ENCODE peak calls at places on chromosomes 7 and 10, in five cellular contexts. W, V, F, X and H are unnamed samples.
A peak's percentile ranks its signal among the peaks of the same experiment; 100 is the strongest.

GRCh38 chr7:111827863-111828504 is 265.7 kb upstream of the IMMP2L start:
- DNase-seq in V (peak; percentile 54), F (no peak), W (no peak), X (peak; percentile 49), H (peak; percentile 16)

GRCh38 chr7:142961973-142962913 is at the start of gene KEL:
- DNase-seq in F (no peak), V (no peak), X (no peak), W (no peak), H (no peak)

GRCh38 chr7:112400141-112400540 is 50.1 kb upstream of the IFRD1 start:
- DNase-seq in X (peak; percentile 73), W (no peak), V (no peak), F (no peak), H (peak; percentile 11)

GRCh38 chr10:129525408-129525807 is 58.4 kb downstream of the MGMT start:
- DNase-seq in V (peak; percentile 37), F (no peak), X (peak; percentile 59), W (peak; percentile 29), H (peak; percentile 75)

GRCh38 chr7:149880871-149881301 is 7.1 kb downstream of the ATP6V0E2 start:
- DNase-seq in V (peak; percentile 8), X (no peak), F (peak; percentile 18), W (no peak), H (no peak)

GRCh38 chr10:123771877-123772644 is 105.9 kb downstream of the GPR26 start:
- DNase-seq in V (no peak), W (no peak), F (no peak), X (no peak), H (no peak)

GRCh38 chr10:130541090-130541489 is 404.9 kb downstream of the GLRX3 start:
- DNase-seq in W (no peak), F (no peak), V (no peak), X (no peak), H (no peak)

GRCh38 chr10:50585921-50586739 is 37.6 kb downstream of the SGMS1 start:
- DNase-seq in V (peak; percentile 34), X (peak; percentile 79), F (no peak), W (no peak), H (no peak)

GRCh38 chr10:129161184-129161583 is 305.9 kb upstream of the MGMT start:
- DNase-seq in W (no peak), X (peak; percentile 7), F (no peak), V (peak; percentile 30), H (peak; percentile 39)

GRCh38 chr10:127563718-127564553 is 14.8 kb downstream of the NPS start:
- DNase-seq in X (peak; percentile 5), F (peak; percentile 42), V (peak; percentile 29), W (no peak), H (no peak)

GRCh38 chr10:44821290-44821689 is 89.8 kb upstream of the TMEM72 start:
- DNase-seq in F (no peak), V (no peak), X (no peak), W (no peak), H (no peak)

GRCh38 chr10:124652701-124653100 is 91.5 kb downstream of the FAM53B start:
- DNase-seq in V (no peak), F (no peak), W (no peak), X (no peak), H (no peak)

GRCh38 chr10:103598654-103599115 is 105.2 kb downstream of the NEURL1 start:
- DNase-seq in X (peak; percentile 84), V (peak; percentile 85), F (peak; percentile 81), W (no peak), H (peak; percentile 51)

GRCh38 chr10:29189272-29189671 is 99.6 kb upstream of the LYZL1 start:
- DNase-seq in V (no peak), W (peak; percentile 72), F (no peak), X (peak; percentile 62), H (no peak)

GRCh38 chr10:62019685-62020361 is 118.3 kb downstream of the ARID5B start:
- DNase-seq in F (no peak), W (no peak), V (no peak), X (no peak), H (no peak)

GRCh38 chr10:19815478-19816419 is 483 bp upstream of the PLXDC2 start:
- DNase-seq in V (peak; percentile 76), W (no peak), F (peak; percentile 77), X (peak; percentile 42), H (peak; percentile 89)

GRCh38 chr10:8079126-8079525 is 24.6 kb downstream of the GATA3 start:
- DNase-seq in X (no peak), V (no peak), W (no peak), F (no peak), H (no peak)

GRCh38 chr7:148717266-148717793 is 18.6 kb downstream of the CUL1 start:
- DNase-seq in V (no peak), X (no peak), F (no peak), W (no peak), H (no peak)

GRCh38 chr7:115352375-115352774 is 430.5 kb downstream of the MDFIC start:
- DNase-seq in V (no peak), F (no peak), W (peak; percentile 11), X (peak; percentile 90), H (no peak)

GRCh38 chr10:125977206-125977605 is 80.8 kb downstream of the FANK1 start:
- DNase-seq in F (no peak), W (no peak), X (no peak), V (no peak), H (no peak)

GRCh38 chr10:130012129-130012528 is 48.1 kb upstream of the EBF3 start:
- DNase-seq in X (no peak), V (no peak), W (no peak), F (no peak), H (no peak)

GRCh38 chr10:5194431-5194830 is 2.2 kb upstream of the AKR1C4 start:
- DNase-seq in F (no peak), X (no peak), V (no peak), W (no peak), H (no peak)

GRCh38 chr10:43857206-43857952 is 208.7 kb upstream of the ZNF32 start:
- DNase-seq in F (no peak), W (no peak), V (no peak), X (peak; percentile 95), H (no peak)

GRCh38 chr7:129433823-129434171 is 435 bp upstream of the STRIP2 start:
- DNase-seq in V (peak; percentile 66), W (no peak), F (no peak), X (no peak), H (no peak)
- TF ChIP-seq CTCF in V (peak; percentile 22), W (no peak), F (no peak), X (no peak), H (no peak)

GRCh38 chr10:102392306-102392705 is 3.2 kb upstream of the NFKB2 start:
- DNase-seq in V (no peak), F (no peak), X (no peak), W (no peak), H (no peak)

GRCh38 chr10:102393411-102394078 is 2.0 kb upstream of the NFKB2 start:
- DNase-seq in W (no peak), X (no peak), V (no peak), F (no peak), H (no peak)

GRCh38 chr10:102395677-102396197 is at the start of gene NFKB2:
- DNase-seq in F (no peak), V (peak; percentile 70), X (peak; percentile 76), W (no peak), H (no peak)

GRCh38 chr10:102394801-102395676 is 466 bp upstream of the NFKB2 start:
- DNase-seq in F (peak; percentile 93), V (peak; percentile 96), X (peak; percentile 40), W (peak; percentile 63), H (peak; percentile 90)

DNA sequence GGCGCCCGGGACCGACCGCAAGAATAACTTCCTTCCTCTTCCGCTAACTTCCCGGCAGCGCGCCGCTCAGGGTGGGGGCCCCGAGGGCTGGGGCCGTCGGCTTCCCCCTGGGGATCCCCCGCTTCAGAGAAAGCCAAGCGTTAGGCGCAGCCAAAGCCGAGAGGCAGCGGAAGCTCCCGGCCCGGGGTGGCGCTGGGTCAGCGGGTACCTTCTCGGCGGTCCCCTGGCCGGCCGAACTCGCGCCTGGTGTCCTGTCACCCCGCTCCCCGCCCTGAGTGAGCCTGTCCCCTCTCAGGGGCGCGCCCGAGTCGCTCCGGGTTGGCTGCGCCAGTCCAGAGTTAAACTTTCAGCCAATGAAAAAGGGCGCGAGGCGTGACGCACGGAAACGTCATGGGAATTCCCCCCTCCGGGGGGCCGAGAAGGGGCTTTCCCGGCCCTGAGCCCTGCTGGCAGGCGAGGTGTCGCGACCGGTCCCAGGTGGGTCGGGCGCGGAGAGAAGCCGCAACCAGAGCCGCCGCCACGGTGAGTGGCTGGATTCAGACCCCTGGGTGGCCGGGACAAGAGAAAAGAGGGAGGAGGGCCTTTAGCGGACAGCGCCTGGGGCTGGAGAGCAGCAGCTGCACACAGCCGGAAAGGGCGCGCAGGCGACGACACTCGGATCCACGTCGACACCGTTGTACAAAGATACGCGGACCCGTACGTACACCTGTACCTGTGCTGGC is 1.3 kb upstream of the NFKB2 start:
- DNase-seq in V (peak; percentile 97), W (peak; percentile 79), F (peak; percentile 97), X (peak; percentile 89), H (peak; percentile 95)
- TF ChIP-seq CTCF in V (no peak), W (no peak), F (peak; percentile 97), X (no peak), H (no peak)

GRCh38 chr10:89857399-89857798 is 156.0 kb downstream of the KIF20B start:
- DNase-seq in W (no peak), F (no peak), V (no peak), X (no peak), H (no peak)

GRCh38 chr10:89852872-89853271 is 151.5 kb downstream of the KIF20B start:
- DNase-seq in X (no peak), W (no peak), F (no peak), V (no peak), H (no peak)

GRCh38 chr10:89853796-89854195 is 152.4 kb downstream of the KIF20B start:
- DNase-seq in X (no peak), W (no peak), V (no peak), F (no peak), H (no peak)
- TF ChIP-seq CTCF in X (peak; percentile 12), W (no peak), V (no peak), F (no peak), H (peak; percentile 46)

DNA sequence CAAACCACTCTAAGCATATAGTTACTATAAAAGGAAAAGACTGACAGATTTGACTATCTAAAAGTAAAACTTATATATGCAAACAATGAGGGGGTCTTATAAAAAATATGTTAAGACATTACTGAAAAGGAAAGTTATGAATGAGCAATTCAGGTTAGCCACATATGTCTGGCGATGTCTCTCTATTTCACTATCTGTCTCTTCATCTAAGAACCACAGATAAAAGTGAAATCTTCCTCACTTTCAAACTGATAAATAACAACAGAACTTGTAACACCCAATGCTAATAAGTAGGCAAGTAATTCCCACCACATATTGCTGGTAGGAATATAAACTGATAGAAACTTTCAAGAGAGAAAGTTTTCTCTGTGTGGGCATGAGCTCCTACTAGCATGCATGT is 138.2 kb downstream of the CHCHD3 start:
- DNase-seq in V (no peak), X (no peak), W (no peak), F (no peak), H (no peak)
- TF ChIP-seq CTCF in V (no peak), X (no peak), W (no peak), F (no peak), H (no peak)